ENCODE peak calls at places on chromosomes 6 and 20, in six cellular contexts. D is naive B cell; O is tibial artery; E is left ventricle myocardium inferior; T is stimulated activated naive CD8-positive, alpha-beta T cell treated with anti-CD3 and anti-CD28 coated beads, Interleukin-15, Interleukin-2, amounts not matched to agents 100 U/mL and 50 U/mL, for 24 hours; G is activated CD4-positive, alpha-beta T cell treated with anti-CD3 and anti-CD28 coated beads, Interleukin-2, amount 50 U/mL, for 1 hour. A is an unnamed sample.

GRCh38 chr6:13453771-13454251 is 33.6 kb downstream of the GFOD1 start:
- DNase-seq in D (no peak), E (no peak), O (no peak), T (peak), G (no peak), A (peak)

GRCh38 chr6:51268666-51269065 is 450.0 kb downstream of the TFAP2B start:
- DNase-seq in G (no peak), D (no peak), E (no peak), O (no peak), T (no peak), A (no peak)

GRCh38 chr6:169429001-169429400 is 175.4 kb upstream of the THBS2 start:
- DNase-seq in D (no peak), G (no peak), E (no peak), T (no peak), O (no peak), A (no peak)

GRCh38 chr6:21559238-21559637 is 34.3 kb upstream of the SOX4 start:
- DNase-seq in T (no peak), O (no peak), G (no peak), D (no peak), E (no peak), A (no peak)

GRCh38 chr6:111852704-111853103 is 20.5 kb downstream of the FYN start:
- DNase-seq in D (no peak), E (no peak), G (no peak), O (no peak), T (no peak), A (no peak)

GRCh38 chr6:32835167-32835893 is 3.2 kb downstream of the TAP2 start:
- DNase-seq in T (no peak), G (no peak), E (no peak), O (no peak), D (no peak), A (no peak)

GRCh38 chr20:50762435-50763201 is 31.2 kb downstream of the PARD6B start:
- DNase-seq in E (peak), G (no peak), D (no peak), T (no peak), O (peak), A (no peak)

GRCh38 chr6:81875776-81876293 is 123.4 kb upstream of the TENT5A start:
- DNase-seq in O (no peak), D (no peak), E (no peak), G (no peak), T (no peak), A (no peak)

GRCh38 chr20:13865825-13866351 is 81.1 kb downstream of the NDUFAF5 start:
- DNase-seq in G (no peak), E (no peak), T (no peak), D (no peak), O (no peak), A (no peak)

GRCh38 chr20:51656726-51657260 is 111.4 kb downstream of the ATP9A start:
- DNase-seq in E (no peak), G (no peak), O (no peak), D (no peak), T (no peak), A (no peak)

GRCh38 chr20:63457737-63458136 is 14.7 kb downstream of the KCNQ2 start:
- DNase-seq in T (no peak), D (no peak), E (peak), O (no peak), G (no peak), A (no peak)

GRCh38 chr20:12331236-12331635 is 413.5 kb downstream of the BTBD3 start:
- DNase-seq in O (no peak), T (no peak), G (no peak), D (no peak), E (no peak), A (no peak)

GRCh38 chr6:106556368-106556960 is 72.8 kb downstream of the RTN4IP1 start:
- DNase-seq in O (no peak), G (no peak), E (no peak), D (peak), T (no peak), A (no peak)

GRCh38 chr6:124294572-124294971 is 490.9 kb downstream of the NKAIN2 start:
- DNase-seq in O (no peak), E (no peak), T (no peak), G (no peak), D (no peak), A (no peak)

GRCh38 chr6:30963641-30964040 is 19.9 kb upstream of the MUC21 start:
- DNase-seq in G (no peak), O (no peak), T (no peak), E (no peak), D (no peak), A (no peak)

GRCh38 chr6:15332441-15332840 is 86.6 kb downstream of the JARID2 start:
- DNase-seq in D (no peak), T (no peak), E (no peak), O (no peak), G (no peak), A (no peak)

GRCh38 chr6:117169781-117170281 is 95.5 kb upstream of the VGLL2 start:
- DNase-seq in T (no peak), E (no peak), D (no peak), G (no peak), O (no peak), A (no peak)

GRCh38 chr6:26032387-26033131 is 54.7 kb upstream of the HFE start:
- DNase-seq in G (peak), O (no peak), T (peak), D (peak), E (no peak), A (peak)

GRCh38 chr6:139640453-139640852 is 266.0 kb upstream of the CITED2 start:
- DNase-seq in D (no peak), E (no peak), G (no peak), O (no peak), T (no peak), A (no peak)

GRCh38 chr20:40506567-40506966 is 182.5 kb downstream of the MAFB start:
- DNase-seq in D (no peak), O (peak), T (peak), G (no peak), E (peak), A (peak)

GRCh38 chr6:55980627-55981211 is 105.3 kb upstream of the BMP5 start:
- DNase-seq in O (no peak), D (no peak), T (peak), G (no peak), E (no peak), A (peak)

GRCh38 chr6:156857573-156857972 is 80.4 kb downstream of the ARID1B start:
- DNase-seq in G (no peak), E (no peak), D (no peak), T (no peak), O (no peak), A (no peak)

GRCh38 chr6:166830185-166830890 is 126.0 kb downstream of the RNASET2 start:
- DNase-seq in O (no peak), T (no peak), D (peak), G (no peak), E (no peak), A (no peak)

GRCh38 chr20:21182832-21183563 is 57.1 kb downstream of the KIZ start:
- DNase-seq in O (peak), D (no peak), G (no peak), E (no peak), T (no peak), A (no peak)

GRCh38 chr6:16947461-16948159 is 154.2 kb upstream of the STMND1 start:
- DNase-seq in D (no peak), G (no peak), T (no peak), E (no peak), O (no peak), A (no peak)

GRCh38 chr20:37693629-37694626 is at the start of gene CTNNBL1:
- DNase-seq in O (peak), D (peak), T (peak), E (peak), G (peak), A (peak)

GRCh38 chr6:107082045-107082444 is 33.3 kb downstream of the BEND3 start:
- DNase-seq in D (no peak), E (no peak), G (no peak), T (no peak), O (peak), A (no peak)

GRCh38 chr6:26330835-26331808 is 33.9 kb upstream of the BTN3A2 start:
- DNase-seq in G (peak), D (no peak), T (peak), O (no peak), E (no peak), A (peak)

GRCh38 chr6:34383171-34383631 is 9.3 kb downstream of the NUDT3 start:
- DNase-seq in T (no peak), G (no peak), O (no peak), E (no peak), D (no peak), A (no peak)